ENCODE peak calls at places on chromosomes 6 and 20, in five cellular contexts. J is H54, Z is adrenal gland, F is ovary, E is spleen. X is an unnamed sample.

GRCh38 chr6:41371461-41371991 is 36.1 kb downstream of the NCR2 start:
- DNase-seq in J (no peak), Z (peak; percentile 42), F (no peak), E (peak; percentile 73), X (no peak)

GRCh38 chr6:21769405-21769851 is 175.9 kb downstream of the SOX4 start:
- DNase-seq in J (peak; percentile 30), Z (no peak), F (peak; percentile 27), E (no peak), X (no peak)

GRCh38 chr6:110338820-110339470 is 19.2 kb downstream of the METTL24 start:
- DNase-seq in J (no peak), Z (no peak), F (no peak), E (no peak), X (no peak)

GRCh38 chr20:40325006-40325563 is 364.0 kb downstream of the MAFB start:
- DNase-seq in J (no peak), Z (no peak), F (no peak), E (no peak), X (no peak)

GRCh38 chr20:48155231-48155630 is 369.9 kb upstream of the SULF2 start:
- DNase-seq in J (no peak), Z (no peak), F (no peak), E (no peak), X (no peak)

GRCh38 chr6:27672113-27672799 is 199.4 kb upstream of the ZNF184 start:
- DNase-seq in J (no peak), Z (no peak), F (peak; percentile 50), E (no peak), X (peak; percentile 78)

GRCh38 chr6:158808442-158808833 is 10.7 kb downstream of the EZR start:
- DNase-seq in J (no peak), Z (peak; percentile 15), F (no peak), E (no peak), X (no peak)

GRCh38 chr6:166258854-166259276 is 49.3 kb downstream of the PRR18 start:
- DNase-seq in J (peak; percentile 6), Z (no peak), F (no peak), E (peak; percentile 89), X (no peak)

GRCh38 chr20:59023616-59024015 is 4.4 kb downstream of the TUBB1 start:
- DNase-seq in J (no peak), Z (no peak), F (no peak), E (peak; percentile 59), X (no peak)

GRCh38 chr20:20480126-20480525 is 112.2 kb downstream of the INSM1 start:
- DNase-seq in J (no peak), Z (no peak), F (no peak), E (no peak), X (no peak)

GRCh38 chr6:164085086-164085485 is 670.6 kb downstream of the QKI start:
- DNase-seq in J (no peak), Z (no peak), F (no peak), E (no peak), X (no peak)

GRCh38 chr6:46159229-46159628 is 11.6 kb downstream of the ENPP5 start:
- DNase-seq in J (no peak), Z (no peak), F (no peak), E (no peak), X (no peak)

GRCh38 chr6:162726997-162727346 is 594 bp downstream of the PRKN start:
- DNase-seq in J (no peak), Z (peak; percentile 17), F (no peak), E (no peak), X (no peak)

GRCh38 chr6:81890846-81891245 is 138.4 kb upstream of the TENT5A start:
- DNase-seq in J (peak; percentile 19), Z (no peak), F (no peak), E (no peak), X (no peak)

GRCh38 chr20:13261460-13262301 is 40.6 kb downstream of the ISM1 start:
- DNase-seq in J (peak; percentile 40), Z (peak; percentile 48), F (no peak), E (no peak), X (peak; percentile 16)

GRCh38 chr6:40563111-40563510 is 24.1 kb downstream of the LRFN2 start:
- DNase-seq in J (no peak), Z (no peak), F (no peak), E (no peak), X (no peak)

GRCh38 chr6:168124921-168125320 is 45.9 kb upstream of the FRMD1 start:
- DNase-seq in J (no peak), Z (no peak), F (no peak), E (peak; percentile 50), X (no peak)

GRCh38 chr6:158168054-158168303 is at the start of gene SERAC1:
- DNase-seq in J (no peak), Z (no peak), F (no peak), E (no peak), X (no peak)

GRCh38 chr6:293185-294174 is 1.2 kb downstream of the DUSP22 start:
- DNase-seq in J (no peak), Z (no peak), F (no peak), E (peak; percentile 88), X (no peak)

GRCh38 chr20:35611482-35611881 is 4.1 kb upstream of the SPAG4 start:
- DNase-seq in J (no peak), Z (no peak), F (no peak), E (no peak), X (no peak)

GRCh38 chr6:44113396-44113795 is 13.9 kb downstream of the MRPL14 start:
- DNase-seq in J (no peak), Z (no peak), F (no peak), E (no peak), X (no peak)

GRCh38 chr6:56875961-56876360 is 78.9 kb upstream of the BEND6 start:
- DNase-seq in J (no peak), Z (no peak), F (no peak), E (no peak), X (no peak)

GRCh38 chr6:113694278-113695077 is 162.7 kb upstream of the MARCKS start:
- DNase-seq in J (no peak), Z (no peak), F (no peak), E (no peak), X (no peak)

GRCh38 chr20:16212790-16213189 is 360.5 kb downstream of the KIF16B start:
- DNase-seq in J (no peak), Z (no peak), F (no peak), E (no peak), X (no peak)

GRCh38 chr20:19564261-19564660 is 193.8 kb upstream of the RIN2 start:
- DNase-seq in J (no peak), Z (no peak), F (no peak), E (no peak), X (no peak)

GRCh38 chr6:105769987-105770386 is 316.1 kb upstream of the PRDM1 start:
- DNase-seq in J (peak; percentile 4), Z (peak; percentile 56), F (no peak), E (no peak), X (no peak)

GRCh38 chr6:15148356-15149058 is 97.4 kb upstream of the JARID2 start:
- DNase-seq in J (peak; percentile 27), Z (no peak), F (no peak), E (peak; percentile 12), X (no peak)

GRCh38 chr6:151627689-151628444 is 134.1 kb downstream of the CCDC170 start:
- DNase-seq in J (no peak), Z (no peak), F (no peak), E (no peak), X (no peak)

GRCh38 chr20:56601166-56601565 is 27.9 kb upstream of the TFAP2C start:
- DNase-seq in J (no peak), Z (no peak), F (no peak), E (no peak), X (no peak)
- TF ChIP-seq POLR2A in J (no peak), Z (no peak), F (no peak), E (no peak), X (no peak)

GRCh38 chr6:84222426-84222825 is 5.0 kb downstream of the CEP162 start:
- DNase-seq in J (no peak), Z (no peak), F (no peak), E (no peak), X (no peak)

GRCh38 chr6:84228198-84228543 is 728 bp upstream of the CEP162 start:
- DNase-seq in J (no peak), Z (no peak), F (no peak), E (no peak), X (no peak)

GRCh38 chr6:84227044-84227433 is 404 bp downstream of the CEP162 start:
- DNase-seq in J (no peak), Z (no peak), F (no peak), E (peak; percentile 66), X (peak; percentile 35)

GRCh38 chr6:84224251-84224650 is 3.2 kb downstream of the CEP162 start:
- DNase-seq in J (no peak), Z (no peak), F (no peak), E (no peak), X (no peak)

DNA sequence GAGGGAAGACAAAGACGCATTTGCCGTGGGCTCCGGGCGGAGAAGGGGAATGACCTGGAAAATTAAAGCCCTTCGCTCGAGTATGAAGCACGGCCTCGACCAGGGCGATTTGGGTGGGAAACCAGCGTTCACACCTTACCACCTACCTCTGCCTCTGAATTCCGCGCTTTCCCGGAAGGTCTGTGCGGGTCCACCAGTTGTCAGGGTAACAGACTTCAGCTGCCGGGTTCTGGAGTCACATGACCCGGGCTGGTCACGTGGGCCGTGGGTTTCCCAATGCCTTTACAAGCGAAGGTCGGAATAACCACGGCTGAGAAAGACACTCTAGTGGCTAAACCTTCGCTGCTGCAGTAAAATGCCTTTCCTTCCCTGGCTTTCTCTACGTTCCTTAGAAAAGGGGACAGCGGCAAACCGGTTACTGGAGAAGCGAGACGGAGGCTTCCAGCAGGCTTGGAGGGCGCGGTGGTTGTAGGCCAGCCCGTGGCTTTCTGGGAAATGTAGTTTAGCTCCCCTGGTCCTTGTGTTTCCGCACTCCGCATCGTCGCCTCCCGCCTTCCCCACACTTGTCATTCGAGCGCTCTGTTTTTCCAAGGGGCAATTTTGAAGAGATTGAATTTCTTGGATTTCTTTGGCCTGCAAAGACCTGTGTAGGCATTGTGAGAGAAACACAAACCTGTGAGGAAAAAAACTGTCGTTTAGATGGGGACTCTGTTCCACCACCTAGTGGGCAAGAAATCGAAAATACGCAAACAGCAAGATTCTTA is at the start of gene CEP162:
- DNase-seq in J (peak; percentile 61), Z (peak; percentile 92), F (peak; percentile 88), E (peak; percentile 98), X (peak; percentile 92)
- TF ChIP-seq POLR2A in J (peak; percentile 12), Z (no peak), F (no peak), E (no peak), X (peak; percentile 60)

DNA sequence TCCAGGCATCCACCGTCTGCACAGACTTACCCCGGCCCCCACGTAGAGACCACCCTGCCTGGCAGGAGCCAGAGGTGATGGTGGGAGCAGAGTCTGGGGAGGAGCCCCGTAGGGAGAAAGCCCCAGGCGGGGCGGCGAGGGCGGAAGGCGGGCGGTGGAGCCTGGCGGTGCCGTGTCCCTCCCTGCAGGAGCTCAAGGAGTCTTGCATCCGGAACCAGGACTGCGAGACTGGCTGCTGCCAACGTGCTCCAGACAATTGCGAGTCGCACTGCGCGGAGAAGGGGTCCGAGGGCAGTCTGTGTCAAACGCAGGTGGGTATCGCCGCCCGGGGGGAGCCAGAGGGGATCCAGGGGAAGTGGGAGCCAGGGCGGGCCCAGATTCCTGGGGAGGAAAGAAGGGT is 6.0 kb downstream of the CLPSL1 start:
- DNase-seq in J (no peak), Z (no peak), F (no peak), E (no peak), X (no peak)
- TF ChIP-seq POLR2A in J (no peak), Z (no peak), F (no peak), E (no peak), X (no peak)

DNA sequence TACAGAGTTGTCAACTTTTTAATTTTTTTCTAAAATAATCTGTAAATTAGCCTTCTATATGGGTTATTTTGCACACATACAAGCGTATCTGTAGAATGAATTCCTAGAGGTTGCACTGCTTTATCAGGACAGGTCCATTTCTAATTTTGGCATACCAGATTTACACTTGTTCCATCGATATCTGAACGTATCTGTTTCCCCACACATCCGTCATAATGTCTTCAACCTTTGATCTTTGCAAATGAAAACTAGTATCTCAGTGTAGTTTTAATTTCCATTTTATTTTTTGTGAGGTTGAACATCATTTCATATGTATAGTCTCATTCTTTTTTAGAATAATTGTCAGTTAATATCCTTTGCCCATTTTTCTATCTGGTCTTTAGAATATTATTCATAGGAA is 22.7 kb downstream of the SENP6 start:
- DNase-seq in J (no peak), Z (no peak), F (no peak), E (no peak), X (no peak)
- TF ChIP-seq POLR2A in J (no peak), Z (no peak), F (no peak), E (no peak), X (no peak)

X was measured in erythroblast.